ENCODE peak calls at places on chromosomes 1 and 21, in five cellular contexts. P is GM19239, O is substantia nigra, K is NCI-H1105, I is astrocyte of the spinal cord. N is an unnamed sample.
A peak's percentile ranks its signal among the peaks of the same experiment; 100 is the strongest.

GRCh38 chr1:197001828-197002227 is 24.5 kb downstream of the CFHR5 start:
- DNase-seq in P (no peak), O (no peak), K (no peak), I (no peak), N (no peak)

GRCh38 chr1:85148524-85149250 is 52.1 kb downstream of the SYDE2 start:
- DNase-seq in P (no peak), O (no peak), K (no peak), I (peak; percentile 39), N (peak; percentile 18)

GRCh38 chr1:89523597-89524368 is 846 bp upstream of the LRRC8B start:
- DNase-seq in P (peak; percentile 26), O (no peak), K (peak; percentile 61), I (peak; percentile 29), N (no peak)

GRCh38 chr1:247228133-247228532 is 27.7 kb upstream of the VN1R5 start:
- DNase-seq in P (no peak), O (no peak), K (no peak), I (peak; percentile 20), N (no peak)

GRCh38 chr1:215526147-215526845 is 40.8 kb upstream of the KCTD3 start:
- DNase-seq in P (peak; percentile 2), O (no peak), K (peak; percentile 61), I (peak; percentile 58), N (peak; percentile 37)

GRCh38 chr1:75723989-75724471 is 479 bp upstream of the ACADM start:
- DNase-seq in P (peak; percentile 44), O (peak; percentile 86), K (peak; percentile 73), I (peak; percentile 83), N (peak; percentile 28)

GRCh38 chr1:208510192-208510952 is 266.2 kb upstream of the PLXNA2 start:
- DNase-seq in P (no peak), O (no peak), K (no peak), I (peak; percentile 58), N (peak; percentile 41)

GRCh38 chr1:88655685-88656299 is 28.3 kb upstream of the PKN2 start:
- DNase-seq in P (no peak), O (no peak), K (peak; percentile 13), I (peak; percentile 49), N (peak; percentile 23)

GRCh38 chr1:240706150-240706904 is 94.4 kb upstream of the GREM2 start:
- DNase-seq in P (no peak), O (no peak), K (no peak), I (no peak), N (peak; percentile 44)

GRCh38 chr1:32406629-32407111 is 12.4 kb upstream of the BSDC1 start:
- DNase-seq in P (no peak), O (no peak), K (no peak), I (no peak), N (no peak)

GRCh38 chr1:119481951-119482350 is 25.1 kb upstream of the HSD3B1 start:
- DNase-seq in P (no peak), O (no peak), K (no peak), I (no peak), N (no peak)

GRCh38 chr1:79161077-79161476 is 154.5 kb upstream of the ADGRL4 start:
- DNase-seq in P (no peak), O (no peak), K (no peak), I (peak; percentile 50), N (peak; percentile 39)

GRCh38 chr1:225866061-225866844 is 15.9 kb downstream of the TMEM63A start:
- DNase-seq in P (no peak), O (no peak), K (no peak), I (peak; percentile 83), N (no peak)

GRCh38 chr1:162421258-162422194 is 9.6 kb upstream of the SH2D1B start:
- DNase-seq in P (no peak), O (no peak), K (no peak), I (no peak), N (no peak)

GRCh38 chr1:222171005-222171404 is 376.9 kb downstream of the HHIPL2 start:
- DNase-seq in P (peak; percentile 4), O (no peak), K (no peak), I (peak; percentile 56), N (peak; percentile 5)

GRCh38 chr1:99645199-99645598 is 714 bp upstream of the PALMD start:
- DNase-seq in P (no peak), O (no peak), K (no peak), I (no peak), N (no peak)

GRCh38 chr1:22731924-22732522 is 21.4 kb downstream of the EPHB2 start:
- DNase-seq in P (no peak), O (no peak), K (no peak), I (no peak), N (no peak)

GRCh38 chr1:10969267-10969970 is 43.0 kb upstream of the TARDBP start:
- DNase-seq in P (no peak), O (no peak), K (peak; percentile 71), I (no peak), N (no peak)

GRCh38 chr1:231770776-231771175 is 144.2 kb downstream of the DISC1 start:
- DNase-seq in P (no peak), O (peak; percentile 13), K (no peak), I (no peak), N (no peak)

GRCh38 chr21:39434950-39435349 is 10.6 kb downstream of the LCA5L start:
- DNase-seq in P (no peak), O (no peak), K (no peak), I (no peak), N (no peak)

GRCh38 chr1:92839442-92839841 is 7.6 kb downstream of the RPL5 start:
- DNase-seq in P (no peak), O (no peak), K (no peak), I (no peak), N (no peak)

GRCh38 chr1:156677616-156678596 is 699 bp upstream of the NES start:
- DNase-seq in P (peak; percentile 58), O (peak; percentile 54), K (peak; percentile 58), I (peak; percentile 90), N (no peak)

GRCh38 chr1:92877792-92878191 is 46.0 kb downstream of the RPL5 start:
- DNase-seq in P (no peak), O (no peak), K (peak; percentile 7), I (no peak), N (no peak)

GRCh38 chr1:178344513-178345077 is 152.2 kb downstream of the CLEC20A start:
- DNase-seq in P (no peak), O (no peak), K (no peak), I (peak; percentile 81), N (peak; percentile 77)

GRCh38 chr1:159163609-159164008 is 7.8 kb upstream of the CADM3 start:
- DNase-seq in P (no peak), O (no peak), K (no peak), I (no peak), N (no peak)

GRCh38 chr1:213714645-213715044 is 273.1 kb upstream of the PROX1 start:
- DNase-seq in P (no peak), O (no peak), K (no peak), I (no peak), N (no peak)

GRCh38 chr1:246784621-246785535 is 60.7 kb downstream of the SCCPDH start:
- DNase-seq in P (no peak), O (no peak), K (no peak), I (peak; percentile 76), N (no peak)

GRCh38 chr1:57770772-57771171 is 346.9 kb upstream of the DAB1 start:
- DNase-seq in P (no peak), O (no peak), K (no peak), I (no peak), N (no peak)

GRCh38 chr1:183859865-183860264 is 54.9 kb downstream of the RGL1 start:
- DNase-seq in P (no peak), O (no peak), K (no peak), I (peak; percentile 45), N (no peak)

GRCh38 chr1:72034827-72035226 is 247.5 kb downstream of the NEGR1 start:
- DNase-seq in P (no peak), O (no peak), K (no peak), I (no peak), N (no peak)

GRCh38 chr1:119260504-119260903 is 108.1 kb upstream of the HAO2 start:
- DNase-seq in P (no peak), O (no peak), K (no peak), I (no peak), N (no peak)

GRCh38 chr1:232684331-232685105 is 54.6 kb upstream of the SIPA1L2 start:
- DNase-seq in P (no peak), O (no peak), K (no peak), I (peak; percentile 58), N (no peak)

GRCh38 chr1:106207185-106207584 is 849.3 kb upstream of the PRMT6 start:
- DNase-seq in P (no peak), O (no peak), K (no peak), I (no peak), N (no peak)

GRCh38 chr21:45870851-45871615 is 110.5 kb upstream of the COL6A1 start:
- DNase-seq in P (no peak), O (no peak), K (no peak), I (no peak), N (no peak)

GRCh38 chr21:34526618-34527290 is 14.7 kb upstream of the KCNE1 start:
- DNase-seq in P (peak; percentile 14), O (peak; percentile 10), K (no peak), I (peak; percentile 100), N (peak; percentile 98)

GRCh38 chr1:241631674-241632073 is 8.5 kb downstream of the CHML start:
- DNase-seq in P (no peak), O (no peak), K (no peak), I (no peak), N (no peak)

GRCh38 chr1:110638062-110638461 is 31.9 kb upstream of the KCNA2 start:
- DNase-seq in P (no peak), O (no peak), K (no peak), I (no peak), N (no peak)

GRCh38 chr1:51829058-51829457 is 49.5 kb downstream of the NRDC start:
- DNase-seq in P (no peak), O (no peak), K (no peak), I (no peak), N (no peak)